ENCODE peak calls at places on chromosome 12, in eight cellular contexts. One of them, this sample, is unnamed.

GRCh38 chr12:24500466-24501232 is 448.3 kb downstream of the BCAT1 start:
- DNase-seq in DND-41: no peak
- DNase-seq in endothelial cell of umbilical vein: no peak
- DNase-seq in fibroblast of lung: peak
- DNase-seq in mesenchymal stem cell: peak
- DNase-seq in GM23248: peak
- DNase-seq in mammary epithelial cell: peak
- DNase-seq in neuronal stem cell: no peak
- DNase-seq in this sample: no peak

GRCh38 chr12:89352242-89352491 is 134 bp downstream of the DUSP6 start:
- DNase-seq in DND-41: no peak
- DNase-seq in endothelial cell of umbilical vein: no peak
- DNase-seq in fibroblast of lung: no peak
- DNase-seq in mesenchymal stem cell: no peak
- DNase-seq in GM23248: no peak
- DNase-seq in mammary epithelial cell: no peak
- DNase-seq in neuronal stem cell: no peak
- DNase-seq in this sample: no peak

GRCh38 chr12:92277795-92278194 is 132.1 kb upstream of the BTG1 start:
- DNase-seq in DND-41: no peak
- DNase-seq in endothelial cell of umbilical vein: no peak
- DNase-seq in fibroblast of lung: no peak
- DNase-seq in mesenchymal stem cell: no peak
- DNase-seq in GM23248: no peak
- DNase-seq in mammary epithelial cell: no peak
- DNase-seq in neuronal stem cell: no peak
- DNase-seq in this sample: no peak

GRCh38 chr12:115223322-115223721 is 539.3 kb upstream of the TBX3 start:
- DNase-seq in DND-41: no peak
- DNase-seq in endothelial cell of umbilical vein: no peak
- DNase-seq in fibroblast of lung: peak
- DNase-seq in mesenchymal stem cell: peak
- DNase-seq in GM23248: peak
- DNase-seq in mammary epithelial cell: peak
- DNase-seq in neuronal stem cell: no peak
- DNase-seq in this sample: no peak

GRCh38 chr12:39852346-39852745 is 232.7 kb upstream of the ABCD2 start:
- DNase-seq in DND-41: no peak
- DNase-seq in endothelial cell of umbilical vein: no peak
- DNase-seq in fibroblast of lung: peak
- DNase-seq in mesenchymal stem cell: no peak
- DNase-seq in GM23248: no peak
- DNase-seq in mammary epithelial cell: peak
- DNase-seq in neuronal stem cell: no peak
- DNase-seq in this sample: no peak

GRCh38 chr12:109944561-109944960 is 44.5 kb downstream of the TCHP start:
- DNase-seq in DND-41: no peak
- DNase-seq in endothelial cell of umbilical vein: no peak
- DNase-seq in fibroblast of lung: no peak
- DNase-seq in mesenchymal stem cell: no peak
- DNase-seq in GM23248: no peak
- DNase-seq in mammary epithelial cell: no peak
- DNase-seq in neuronal stem cell: no peak
- DNase-seq in this sample: no peak

GRCh38 chr12:117968826-117969659 is at the start of gene KSR2:
- DNase-seq in DND-41: no peak
- DNase-seq in endothelial cell of umbilical vein: peak
- DNase-seq in fibroblast of lung: peak
- DNase-seq in mesenchymal stem cell: no peak
- DNase-seq in GM23248: peak
- DNase-seq in mammary epithelial cell: peak
- DNase-seq in neuronal stem cell: peak
- DNase-seq in this sample: peak

GRCh38 chr12:67650127-67650495 is 1.6 kb downstream of the DYRK2 start:
- DNase-seq in DND-41: no peak
- DNase-seq in endothelial cell of umbilical vein: peak
- DNase-seq in fibroblast of lung: no peak
- DNase-seq in mesenchymal stem cell: peak
- DNase-seq in GM23248: no peak
- DNase-seq in mammary epithelial cell: no peak
- DNase-seq in neuronal stem cell: no peak
- DNase-seq in this sample: peak

GRCh38 chr12:70044170-70044569 is 199.1 kb upstream of the CNOT2 start:
- DNase-seq in DND-41: no peak
- DNase-seq in endothelial cell of umbilical vein: no peak
- DNase-seq in fibroblast of lung: peak
- DNase-seq in mesenchymal stem cell: peak
- DNase-seq in GM23248: peak
- DNase-seq in mammary epithelial cell: no peak
- DNase-seq in neuronal stem cell: no peak
- DNase-seq in this sample: no peak

GRCh38 chr12:114864688-114865685 is 181.0 kb upstream of the TBX3 start:
- DNase-seq in DND-41: no peak
- DNase-seq in endothelial cell of umbilical vein: no peak
- DNase-seq in fibroblast of lung: no peak
- DNase-seq in mesenchymal stem cell: no peak
- DNase-seq in GM23248: no peak
- DNase-seq in mammary epithelial cell: no peak
- DNase-seq in neuronal stem cell: peak
- DNase-seq in this sample: no peak

GRCh38 chr12:26193539-26193938 is 1.8 kb upstream of the SSPN start:
- DNase-seq in DND-41: no peak
- DNase-seq in endothelial cell of umbilical vein: no peak
- DNase-seq in fibroblast of lung: no peak
- DNase-seq in mesenchymal stem cell: no peak
- DNase-seq in GM23248: no peak
- DNase-seq in mammary epithelial cell: no peak
- DNase-seq in neuronal stem cell: no peak
- DNase-seq in this sample: no peak

GRCh38 chr12:113241191-113242017 is 20.1 kb downstream of the TPCN1 start:
- DNase-seq in DND-41: no peak
- DNase-seq in endothelial cell of umbilical vein: peak
- DNase-seq in fibroblast of lung: peak
- DNase-seq in mesenchymal stem cell: peak
- DNase-seq in GM23248: peak
- DNase-seq in mammary epithelial cell: peak
- DNase-seq in neuronal stem cell: no peak
- DNase-seq in this sample: peak
- H3K9ac ChIP-seq in DND-41: no peak
- H3K9ac ChIP-seq in endothelial cell of umbilical vein: no peak
- H3K9ac ChIP-seq in fibroblast of lung: peak
- H3K9ac ChIP-seq in mesenchymal stem cell: no peak
- H3K9ac ChIP-seq in GM23248: peak
- H3K9ac ChIP-seq in mammary epithelial cell: peak
- H3K9ac ChIP-seq in neuronal stem cell: no peak
- H3K9ac ChIP-seq in this sample: peak

DNA sequence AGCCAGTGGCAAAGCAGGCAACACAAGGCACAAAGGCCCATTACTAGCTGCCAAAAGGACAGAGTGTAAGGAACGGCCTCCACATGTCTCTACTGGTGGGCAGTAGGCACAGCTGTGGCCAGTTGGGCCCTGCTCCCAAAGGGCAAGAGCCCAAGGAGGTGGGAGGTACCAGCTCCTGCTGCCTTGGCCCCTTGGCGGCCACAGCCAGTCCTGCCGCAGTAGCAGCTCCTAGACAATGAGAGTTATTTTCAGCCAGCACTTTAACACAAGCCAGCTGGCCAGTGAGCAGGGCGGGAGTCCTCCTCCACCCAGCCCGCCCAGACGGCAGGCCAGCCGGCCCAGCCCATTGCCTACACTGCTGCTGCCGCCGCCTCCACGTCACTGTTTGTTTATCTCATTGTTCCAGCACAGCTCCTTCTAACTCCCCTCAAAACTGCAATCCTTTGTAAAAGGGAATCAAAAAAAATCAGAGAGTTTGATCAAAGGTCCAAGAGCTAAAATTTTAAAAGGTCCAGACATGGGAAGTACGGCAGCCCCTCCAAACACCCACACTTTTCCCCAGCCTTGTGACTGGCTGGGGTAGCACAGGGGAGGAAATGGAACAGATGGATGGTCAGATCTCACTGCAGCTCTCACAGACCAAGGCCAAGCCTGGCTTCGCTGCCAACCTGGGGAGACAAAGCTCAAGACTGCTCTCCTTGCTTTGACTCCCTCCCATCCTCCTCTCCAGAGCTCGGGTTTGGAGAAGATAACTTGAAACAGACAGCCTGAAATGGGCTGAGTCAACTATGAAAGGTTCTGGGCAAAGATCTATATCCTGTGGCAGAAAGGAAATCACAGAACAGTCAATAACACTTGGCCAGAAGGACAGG is 33.5 kb downstream of the FMNL3 start:
- DNase-seq in DND-41: no peak
- DNase-seq in endothelial cell of umbilical vein: peak
- DNase-seq in fibroblast of lung: peak
- DNase-seq in mesenchymal stem cell: peak
- DNase-seq in GM23248: peak
- DNase-seq in mammary epithelial cell: peak
- DNase-seq in neuronal stem cell: peak
- DNase-seq in this sample: peak
- H3K9ac ChIP-seq in DND-41: no peak
- H3K9ac ChIP-seq in endothelial cell of umbilical vein: peak
- H3K9ac ChIP-seq in fibroblast of lung: peak
- H3K9ac ChIP-seq in mesenchymal stem cell: peak
- H3K9ac ChIP-seq in GM23248: peak
- H3K9ac ChIP-seq in mammary epithelial cell: no peak
- H3K9ac ChIP-seq in neuronal stem cell: no peak
- H3K9ac ChIP-seq in this sample: peak

GRCh38 chr12:119704065-119704747 is 36.3 kb downstream of the PRKAB1 start:
- DNase-seq in DND-41: no peak
- DNase-seq in endothelial cell of umbilical vein: peak
- DNase-seq in fibroblast of lung: peak
- DNase-seq in mesenchymal stem cell: no peak
- DNase-seq in GM23248: peak
- DNase-seq in mammary epithelial cell: no peak
- DNase-seq in neuronal stem cell: no peak
- DNase-seq in this sample: no peak
- H3K9ac ChIP-seq in DND-41: no peak
- H3K9ac ChIP-seq in endothelial cell of umbilical vein: no peak
- H3K9ac ChIP-seq in fibroblast of lung: no peak
- H3K9ac ChIP-seq in mesenchymal stem cell: no peak
- H3K9ac ChIP-seq in GM23248: no peak
- H3K9ac ChIP-seq in mammary epithelial cell: no peak
- H3K9ac ChIP-seq in neuronal stem cell: no peak
- H3K9ac ChIP-seq in this sample: no peak

GRCh38 chr12:6638305-6638704 is 2.5 kb upstream of the LPAR5 start:
- DNase-seq in DND-41: no peak
- DNase-seq in endothelial cell of umbilical vein: no peak
- DNase-seq in fibroblast of lung: no peak
- DNase-seq in mesenchymal stem cell: no peak
- DNase-seq in GM23248: no peak
- DNase-seq in mammary epithelial cell: no peak
- DNase-seq in neuronal stem cell: no peak
- DNase-seq in this sample: no peak
- H3K9ac ChIP-seq in DND-41: no peak
- H3K9ac ChIP-seq in endothelial cell of umbilical vein: no peak
- H3K9ac ChIP-seq in fibroblast of lung: no peak
- H3K9ac ChIP-seq in mesenchymal stem cell: no peak
- H3K9ac ChIP-seq in GM23248: no peak
- H3K9ac ChIP-seq in mammary epithelial cell: no peak
- H3K9ac ChIP-seq in neuronal stem cell: no peak
- H3K9ac ChIP-seq in this sample: peak

GRCh38 chr12:50824914-50825313 is 17.8 kb upstream of the TMPRSS12 start:
- DNase-seq in DND-41: no peak
- DNase-seq in endothelial cell of umbilical vein: no peak
- DNase-seq in fibroblast of lung: no peak
- DNase-seq in mesenchymal stem cell: no peak
- DNase-seq in GM23248: peak
- DNase-seq in mammary epithelial cell: no peak
- DNase-seq in neuronal stem cell: no peak
- DNase-seq in this sample: no peak
- H3K9ac ChIP-seq in DND-41: no peak
- H3K9ac ChIP-seq in endothelial cell of umbilical vein: no peak
- H3K9ac ChIP-seq in fibroblast of lung: no peak
- H3K9ac ChIP-seq in mesenchymal stem cell: peak
- H3K9ac ChIP-seq in GM23248: peak
- H3K9ac ChIP-seq in mammary epithelial cell: no peak
- H3K9ac ChIP-seq in neuronal stem cell: no peak
- H3K9ac ChIP-seq in this sample: peak

DNA sequence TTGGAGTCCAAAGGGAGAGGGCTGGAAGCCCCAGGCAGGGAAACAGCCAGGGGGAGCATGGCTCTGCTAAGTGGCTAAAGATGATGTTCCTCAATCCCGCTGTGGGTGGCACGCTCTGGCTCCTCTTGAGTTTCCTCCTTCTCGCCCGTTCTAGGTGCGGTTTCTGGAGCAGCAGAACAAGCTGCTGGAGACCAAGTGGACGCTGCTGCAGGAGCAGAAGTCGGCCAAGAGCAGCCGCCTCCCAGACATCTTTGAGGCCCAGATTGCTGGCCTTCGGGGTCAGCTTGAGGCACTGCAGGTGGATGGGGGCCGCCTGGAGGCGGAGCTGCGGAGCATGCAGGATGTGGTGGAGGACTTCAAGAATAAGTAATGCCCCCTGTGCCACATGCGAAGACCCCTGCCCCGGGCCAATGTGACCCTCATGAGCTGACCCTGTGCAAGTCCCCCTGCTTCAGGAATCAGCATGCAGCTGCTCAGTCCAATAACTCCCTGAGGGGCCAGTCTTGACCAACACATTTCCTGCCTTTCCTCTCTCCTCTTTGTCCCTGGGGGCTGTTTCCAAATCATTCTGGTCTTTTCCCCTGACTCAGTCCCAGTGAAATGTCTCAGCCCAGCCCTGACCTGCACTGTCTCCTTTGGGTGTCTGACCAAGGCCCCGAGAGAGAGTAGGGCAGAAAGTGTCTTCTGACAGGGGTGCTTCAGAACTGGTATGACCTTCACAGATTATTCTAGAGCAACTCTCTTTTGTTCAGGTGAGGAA is 2.1 kb downstream of the KRT7 start:
- DNase-seq in DND-41: no peak
- DNase-seq in endothelial cell of umbilical vein: no peak
- DNase-seq in fibroblast of lung: no peak
- DNase-seq in mesenchymal stem cell: no peak
- DNase-seq in GM23248: peak
- DNase-seq in mammary epithelial cell: no peak
- DNase-seq in neuronal stem cell: no peak
- DNase-seq in this sample: no peak
- H3K9ac ChIP-seq in DND-41: no peak
- H3K9ac ChIP-seq in endothelial cell of umbilical vein: no peak
- H3K9ac ChIP-seq in fibroblast of lung: no peak
- H3K9ac ChIP-seq in mesenchymal stem cell: no peak
- H3K9ac ChIP-seq in GM23248: no peak
- H3K9ac ChIP-seq in mammary epithelial cell: peak
- H3K9ac ChIP-seq in neuronal stem cell: no peak
- H3K9ac ChIP-seq in this sample: peak

This sample was measured in colonic mucosa.